ENCODE peak calls at places on chromosome 17, in ten cellular contexts. I is mammary epithelial cell, R is adrenal gland, Y is sigmoid colon, T is left ventricle myocardium inferior, C is mucosa of descending colon, N is transverse colon, O is cardiac muscle cell, Q is tibial artery, L is heart right ventricle. H is an unnamed sample.
A peak's percentile ranks its signal among the peaks of the same experiment; 100 is the strongest.

GRCh38 chr17:7242717-7243576 is 698 bp upstream of the GABARAP start:
- DNase-seq in Y (peak; percentile 99), T (peak; percentile 97), Q (peak; percentile 97), N (peak; percentile 97), I (peak; percentile 89), O (peak; percentile 98), R (peak; percentile 97), L (peak; percentile 98), C (peak; percentile 97), H (peak; percentile 97)

GRCh38 chr17:79844869-79845600 is 5.8 kb upstream of the CBX4 start:
- DNase-seq in C (peak; percentile 80), R (peak; percentile 70), L (peak; percentile 46), O (peak; percentile 49), I (no peak), T (peak; percentile 54), Q (no peak), Y (peak; percentile 75), N (peak; percentile 68), H (peak; percentile 41)

GRCh38 chr17:14307560-14308024 is 6.7 kb downstream of the HS3ST3B1 start:
- DNase-seq in R (no peak), T (no peak), I (peak; percentile 67), Q (no peak), L (no peak), Y (no peak), N (no peak), O (peak; percentile 60), C (no peak), H (no peak)

GRCh38 chr17:30363715-30364202 is 15.0 kb upstream of the CPD start:
- DNase-seq in Q (no peak), I (peak; percentile 99), T (no peak), R (no peak), Y (no peak), L (no peak), C (peak; percentile 36), O (peak; percentile 89), N (peak; percentile 46), H (peak; percentile 95)

GRCh38 chr17:16568541-16569357 is at the start of gene ZNF287:
- DNase-seq in O (peak; percentile 94), I (peak; percentile 81), L (peak; percentile 96), Y (peak; percentile 97), N (peak; percentile 94), C (peak; percentile 94), Q (peak; percentile 96), R (peak; percentile 96), T (peak; percentile 96), H (peak; percentile 95)

GRCh38 chr17:28466521-28467048 is 6.9 kb upstream of the SLC13A2 start:
- DNase-seq in I (peak; percentile 23), L (no peak), Q (peak; percentile 25), O (peak; percentile 63), C (no peak), T (no peak), Y (no peak), N (no peak), R (no peak), H (no peak)

GRCh38 chr17:6480325-6480675 is 36.0 kb downstream of the PIMREG start:
- DNase-seq in Y (no peak), C (no peak), I (no peak), L (no peak), T (no peak), R (no peak), O (no peak), N (no peak), Q (no peak), H (no peak)

GRCh38 chr17:50542795-50543774 is 3.9 kb upstream of the SPATA20 start:
- DNase-seq in R (peak; percentile 73), C (peak; percentile 82), O (no peak), T (no peak), Y (no peak), I (no peak), Q (no peak), L (no peak), N (peak; percentile 81), H (no peak)

GRCh38 chr17:82000803-82001649 is 21.7 kb downstream of the CENPX start:
- DNase-seq in Q (no peak), Y (no peak), C (no peak), L (no peak), T (no peak), N (no peak), R (no peak), I (no peak), O (no peak), H (no peak)

GRCh38 chr17:81999975-82000802 is 22.5 kb downstream of the CENPX start:
- DNase-seq in I (no peak), Y (no peak), O (no peak), T (no peak), Q (no peak), L (no peak), N (no peak), C (no peak), R (no peak), H (no peak)

GRCh38 chr17:81998719-81999438 is 21.4 kb downstream of the ASPSCR1 start:
- DNase-seq in I (no peak), N (no peak), T (no peak), L (no peak), C (no peak), Q (no peak), Y (no peak), R (no peak), O (no peak), H (no peak)

GRCh38 chr17:81998222-81998621 is 20.8 kb downstream of the ASPSCR1 start:
- DNase-seq in R (no peak), Q (no peak), T (no peak), I (no peak), Y (no peak), O (no peak), N (no peak), C (no peak), L (no peak), H (no peak)

DNA sequence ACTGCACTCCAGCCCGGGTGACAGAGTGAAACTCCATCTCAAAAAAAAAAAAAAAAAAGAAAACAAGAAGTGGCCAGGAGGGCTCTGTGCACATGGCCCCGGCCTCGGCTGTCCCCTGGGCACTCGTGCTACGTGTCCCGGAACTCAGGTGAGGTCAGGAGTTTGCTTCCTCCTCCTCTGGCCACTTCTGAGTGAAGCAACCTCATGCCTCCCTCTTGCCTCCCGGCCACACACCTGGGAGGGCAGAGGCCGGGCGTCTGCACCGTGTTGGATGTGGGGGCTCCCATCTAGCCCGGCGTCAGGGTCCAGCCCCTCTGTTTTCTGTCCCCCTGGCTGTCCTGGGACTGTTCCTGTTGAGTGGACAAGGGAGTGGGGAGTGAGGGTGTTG is 22.2 kb downstream of the ASPSCR1 start:
- DNase-seq in Q (no peak), O (no peak), Y (no peak), I (no peak), L (no peak), N (no peak), C (no peak), T (no peak), R (no peak), H (no peak)
- TF ChIP-seq CTCF in Q (no peak), O (no peak), Y (no peak), I (no peak), L (no peak), N (no peak), C (no peak), T (no peak), R (no peak), H (no peak)

DNA sequence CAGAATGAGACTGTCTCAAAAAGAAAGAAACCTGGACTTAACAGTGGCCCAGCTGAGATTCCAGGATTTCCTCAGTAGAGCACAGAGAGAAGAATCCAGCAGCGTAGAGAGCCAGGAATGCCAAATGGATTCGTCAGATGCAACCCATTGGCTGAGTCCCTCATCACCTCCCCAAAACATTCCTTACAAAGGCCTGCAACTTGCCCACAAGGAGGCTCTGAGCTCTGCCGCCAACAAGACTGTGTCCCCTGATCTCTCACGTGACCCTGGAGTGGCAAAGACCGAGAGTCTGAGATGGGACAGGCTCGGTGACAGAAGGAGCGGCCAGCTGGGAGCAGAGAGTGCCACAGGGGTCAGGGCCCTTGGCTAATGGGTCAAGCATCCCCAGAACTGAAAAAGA is 6.9 kb upstream of the CHMP6 start:
- DNase-seq in Q (peak; percentile 89), C (peak; percentile 19), O (peak; percentile 94), L (no peak), R (no peak), T (no peak), N (no peak), I (peak; percentile 25), Y (no peak), H (no peak)
- H3K4me3 ChIP-seq in Q (no peak overlapping the region), C (no peak overlapping the region), O (no peak overlapping the region), L (no peak overlapping the region), R (no peak overlapping the region), T (no peak overlapping the region), N (no peak overlapping the region), I (no peak overlapping the region), Y (no peak overlapping the region), H (no peak overlapping the region)

GRCh38 chr17:33152793-33153192 is 140.3 kb downstream of the ASIC2 start:
- DNase-seq in O (no peak), Q (no peak), N (no peak), L (no peak), Y (no peak), T (no peak), R (no peak), C (no peak), I (no peak), H (no peak)

GRCh38 chr17:33154869-33155455 is 138.1 kb downstream of the ASIC2 start:
- DNase-seq in O (no peak), T (no peak), R (no peak), C (no peak), Q (no peak), L (no peak), N (no peak), Y (no peak), I (no peak), H (no peak)

GRCh38 chr17:33145941-33146340 is 147.2 kb downstream of the ASIC2 start:
- DNase-seq in L (no peak), Y (no peak), N (no peak), R (no peak), Q (no peak), I (no peak), O (no peak), C (no peak), T (no peak), H (no peak)

DNA sequence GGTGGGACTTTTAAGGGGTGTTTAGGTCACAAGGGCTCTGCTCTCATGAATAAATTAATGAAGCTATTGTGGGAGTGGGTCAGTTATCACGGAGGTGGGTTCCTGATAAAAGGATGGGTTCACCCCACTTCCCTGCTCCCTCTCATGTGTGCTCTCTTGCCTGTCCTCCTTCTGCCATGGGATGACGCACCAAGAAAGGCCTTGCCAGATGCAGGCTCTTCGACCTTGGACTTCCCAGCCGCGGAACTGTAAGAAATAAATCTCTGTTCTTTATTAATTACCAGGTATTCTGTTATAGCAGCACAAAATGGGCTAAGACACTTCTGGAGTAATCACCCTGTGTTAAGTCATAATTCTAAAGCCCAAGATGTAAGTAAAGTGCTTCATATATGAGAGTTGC is 141.5 kb downstream of the ASIC2 start:
- DNase-seq in R (no peak), Q (no peak), I (no peak), C (no peak), N (no peak), Y (no peak), O (no peak), T (no peak), L (no peak), H (no peak)
- TF ChIP-seq CTCF in R (no peak), Q (no peak), I (no peak), C (no peak), N (no peak), Y (no peak), O (no peak), T (no peak), L (no peak), H (no peak)

GRCh38 chr17:49521521-49522185 is 26.6 kb downstream of the NGFR start:
- DNase-seq in T (no peak), C (no peak), Y (no peak), R (no peak), L (no peak), O (peak; percentile 51), Q (no peak), N (no peak), I (no peak), H (no peak)

GRCh38 chr17:49525831-49526741 is 31.0 kb downstream of the NGFR start:
- DNase-seq in I (no peak), C (no peak), O (no peak), Y (peak; percentile 81), L (no peak), R (no peak), N (no peak), T (peak; percentile 50), Q (peak; percentile 60), H (no peak)

GRCh38 chr17:49523196-49523595 is 28.1 kb downstream of the NGFR start:
- DNase-seq in R (no peak), L (no peak), N (no peak), O (no peak), C (no peak), I (no peak), T (no peak), Q (no peak), Y (no peak), H (no peak)

GRCh38 chr17:49522329-49522890 is 27.3 kb downstream of the NGFR start:
- DNase-seq in R (no peak), I (no peak), L (no peak), O (no peak), C (no peak), Y (no peak), N (no peak), T (no peak), Q (no peak), H (no peak)

GRCh38 chr17:49523706-49524472 is 28.8 kb downstream of the NGFR start:
- DNase-seq in Q (peak; percentile 62), N (no peak), Y (no peak), R (no peak), T (no peak), L (no peak), O (no peak), C (no peak), I (peak; percentile 95), H (no peak)
- H3K4me3 ChIP-seq in Q (no peak overlapping the region), N (no peak overlapping the region), Y (no peak overlapping the region), R (no peak overlapping the region), T (no peak overlapping the region), L (no peak overlapping the region), O (no peak overlapping the region), C (no peak overlapping the region), I (no peak overlapping the region), H (no peak overlapping the region)